ENCODE peak calls at places on chromosomes 2 and 18, in four cellular contexts. I is GM23248, C is astrocyte of the cerebellum, G is esophagus muscularis mucosa. M is an unnamed sample.

GRCh38 chr2:64327510-64328414 is 126.2 kb upstream of the LGALSL start:
- DNase-seq in C (peak), G (no peak), I (peak), M (no peak)

GRCh38 chr2:42978175-42978886 is 185.9 kb upstream of the HAAO start:
- DNase-seq in G (no peak), C (no peak), I (no peak), M (no peak)

GRCh38 chr2:43222472-43223146 is 3.8 kb downstream of the ZFP36L2 start:
- DNase-seq in I (peak), C (no peak), G (no peak), M (no peak)

GRCh38 chr2:203685081-203685621 is 21.3 kb upstream of the CD28 start:
- DNase-seq in I (peak), G (peak), C (peak), M (peak)

GRCh38 chr2:127625146-127625943 is 20.6 kb upstream of the GPR17 start:
- DNase-seq in G (no peak), I (no peak), C (no peak), M (no peak)

GRCh38 chr2:16763493-16763899 is 97.9 kb upstream of the CYRIA start:
- DNase-seq in C (no peak), G (no peak), I (no peak), M (no peak)

GRCh38 chr2:62461707-62462106 is 44.3 kb downstream of the TMEM17 start:
- DNase-seq in I (peak), G (no peak), C (no peak), M (no peak)

GRCh38 chr18:3246636-3247242 is 862 bp upstream of the MYL12A start:
- DNase-seq in G (no peak), C (no peak), I (peak), M (no peak)

GRCh38 chr2:64863097-64863820 is 125.9 kb upstream of the SLC1A4 start:
- DNase-seq in I (no peak), G (no peak), C (no peak), M (no peak)

GRCh38 chr18:25503567-25504081 is 151.7 kb upstream of the ZNF521 start:
- DNase-seq in G (no peak), C (peak), I (peak), M (peak)

GRCh38 chr18:21632393-21632792 is 20.3 kb downstream of the SNRPD1 start:
- DNase-seq in G (no peak), C (no peak), I (no peak), M (no peak)

GRCh38 chr2:137813176-137813575 is 151.1 kb upstream of the HNMT start:
- DNase-seq in C (no peak), G (no peak), I (no peak), M (no peak)

GRCh38 chr18:32126538-32126937 is 34.9 kb downstream of the RNF138 start:
- DNase-seq in I (no peak), G (no peak), C (no peak), M (no peak)

GRCh38 chr2:32882911-32883810 is 63.6 kb upstream of the LTBP1 start:
- DNase-seq in C (peak), G (no peak), I (no peak), M (peak)

GRCh38 chr2:224221455-224221913 is 180.4 kb downstream of the FAM124B start:
- DNase-seq in C (peak), I (peak), G (no peak), M (peak)

GRCh38 chr2:169803480-169803879 is 4.8 kb downstream of the SSB start:
- DNase-seq in G (no peak), C (no peak), I (no peak), M (no peak)

GRCh38 chr2:27723372-27724144 is 48.0 kb upstream of the MRPL33 start:
- DNase-seq in C (peak), G (no peak), I (peak), M (peak)

GRCh38 chr2:38142627-38143026 is 66.7 kb upstream of the CYP1B1 start:
- DNase-seq in G (no peak), I (no peak), C (no peak), M (no peak)

GRCh38 chr2:125730921-125731320 is 925.0 kb upstream of the GYPC start:
- DNase-seq in C (no peak), I (no peak), G (no peak), M (no peak)

GRCh38 chr18:61890344-61890743 is 2.5 kb downstream of the RNF152 start:
- DNase-seq in C (no peak), I (no peak), G (no peak), M (no peak)

GRCh38 chr18:61893304-61893970 is 630 bp upstream of the RNF152 start:
- DNase-seq in G (peak), C (no peak), I (peak), M (no peak)

GRCh38 chr18:61891271-61891670 is 1.5 kb downstream of the RNF152 start:
- DNase-seq in I (peak), C (no peak), G (no peak), M (no peak)

GRCh38 chr18:61892683-61893303 is at the start of gene RNF152:
- DNase-seq in G (peak), C (no peak), I (peak), M (no peak)

DNA sequence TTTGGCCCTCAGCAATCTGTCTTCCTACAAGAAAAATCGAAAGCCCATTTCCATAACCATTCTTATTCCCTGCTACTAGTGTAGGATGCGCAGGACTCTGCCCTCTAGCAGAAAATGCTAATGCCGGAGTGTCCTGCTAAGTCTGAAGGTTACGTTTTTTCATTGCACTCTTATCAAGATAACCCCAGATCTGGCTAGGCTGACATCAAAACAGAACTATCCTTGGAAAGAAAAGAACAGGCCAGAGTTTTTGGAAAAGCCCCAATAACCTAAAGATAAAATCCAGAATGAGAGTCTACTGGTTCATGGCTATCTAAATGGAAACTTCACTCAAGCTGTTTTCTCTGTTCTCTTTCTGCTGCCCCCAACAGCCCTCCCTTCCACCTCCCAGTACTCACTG is 933 bp downstream of the RNF152 start:
- DNase-seq in C (no peak), I (no peak), G (no peak), M (no peak)
- H3K4me3 ChIP-seq in C (no peak), I (no peak), G (peak), M (peak)

GRCh38 chr2:44596537-44597320 is 235.0 kb downstream of the CAMKMT start:
- DNase-seq in G (no peak), C (no peak), I (no peak), M (no peak)

GRCh38 chr2:44602446-44602845 is 240.7 kb downstream of the CAMKMT start:
- DNase-seq in I (no peak), C (no peak), G (no peak), M (no peak)

GRCh38 chr2:44598330-44598729 is 236.6 kb downstream of the CAMKMT start:
- DNase-seq in G (no peak), I (no peak), C (no peak), M (no peak)

DNA sequence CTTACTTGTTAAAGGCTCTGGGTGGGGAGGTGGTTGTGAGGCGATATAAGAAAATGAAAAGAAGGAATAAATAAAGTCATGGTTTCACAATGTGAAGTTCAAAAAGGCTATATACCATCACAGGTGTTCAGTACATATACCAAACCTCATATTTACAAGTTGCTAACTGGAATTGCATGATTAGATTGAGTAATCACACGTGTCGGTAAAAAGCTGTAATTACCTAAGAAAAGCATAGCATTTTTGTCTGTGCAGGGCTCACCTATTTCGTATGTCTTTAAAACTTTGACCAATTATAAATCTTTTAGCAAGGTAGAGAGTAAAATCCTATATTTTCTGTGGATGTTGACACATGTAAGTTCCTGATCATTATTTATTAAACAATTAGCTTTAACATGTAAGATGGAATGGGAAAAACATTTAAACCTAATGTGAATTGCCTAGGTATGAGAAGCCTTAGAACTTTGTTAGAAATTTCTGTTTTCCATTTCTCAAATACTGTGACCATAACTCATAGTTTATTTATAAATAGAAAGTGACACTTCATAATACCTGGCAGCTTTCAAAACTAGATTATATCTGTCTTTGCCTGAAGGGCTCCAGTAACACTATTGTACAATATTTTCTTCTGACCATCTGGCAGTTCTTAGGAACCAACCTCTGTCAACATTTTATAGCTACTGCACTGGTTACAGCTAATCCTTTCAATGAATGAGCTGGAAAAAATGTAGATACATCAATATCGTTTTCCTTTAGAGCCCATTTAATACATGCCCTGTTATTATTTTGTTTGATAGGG is 237.2 kb downstream of the CAMKMT start:
- DNase-seq in I (no peak), G (no peak), C (no peak), M (no peak)
- H3K4me3 ChIP-seq in I (no peak), G (no peak), C (no peak), M (no peak)

DNA sequence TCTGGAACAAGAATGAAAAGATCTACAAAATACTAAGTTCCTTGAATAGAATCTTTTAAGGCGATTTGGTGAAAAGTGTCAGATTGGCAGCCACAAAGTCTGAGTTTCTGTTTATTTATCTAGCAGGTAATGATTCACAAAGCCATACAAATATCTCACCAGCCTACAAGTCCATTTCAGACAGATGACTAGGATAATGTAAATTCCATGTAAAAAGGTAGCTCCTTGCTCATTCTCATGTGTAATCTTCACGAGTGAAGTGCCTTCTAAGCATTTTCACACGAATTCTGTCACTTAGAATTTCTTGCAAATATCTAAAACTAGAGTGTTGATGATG is 221.8 kb upstream of the RBBP8 start:
- DNase-seq in C (no peak), G (no peak), I (peak), M (no peak)
- H3K4me3 ChIP-seq in C (peak), G (peak), I (peak), M (no peak)

GRCh38 chr2:19349911-19350677 is 8.3 kb downstream of the OSR1 start:
- DNase-seq in I (peak), G (peak), C (no peak), M (no peak)
- H3K4me3 ChIP-seq in I (no peak), G (peak), C (peak), M (no peak)

GRCh38 chr18:23438608-23439366 is 14.3 kb upstream of the RIOK3 start:
- DNase-seq in I (no peak), C (no peak), G (no peak), M (no peak)
- H3K4me3 ChIP-seq in I (peak), C (no peak), G (no peak), M (no peak)

GRCh38 chr2:235533616-235534385 is 40.0 kb downstream of the AGAP1 start:
- DNase-seq in C (no peak), I (no peak), G (no peak), M (no peak)

GRCh38 chr2:235536711-235537110 is 42.9 kb downstream of the AGAP1 start:
- DNase-seq in G (no peak), I (no peak), C (no peak), M (no peak)

GRCh38 chr2:235534608-235535422 is 41.0 kb downstream of the AGAP1 start:
- DNase-seq in C (no peak), I (no peak), G (no peak), M (no peak)

GRCh38 chr2:235537186-235537585 is 43.3 kb downstream of the AGAP1 start:
- DNase-seq in I (no peak), G (no peak), C (no peak), M (no peak)

DNA sequence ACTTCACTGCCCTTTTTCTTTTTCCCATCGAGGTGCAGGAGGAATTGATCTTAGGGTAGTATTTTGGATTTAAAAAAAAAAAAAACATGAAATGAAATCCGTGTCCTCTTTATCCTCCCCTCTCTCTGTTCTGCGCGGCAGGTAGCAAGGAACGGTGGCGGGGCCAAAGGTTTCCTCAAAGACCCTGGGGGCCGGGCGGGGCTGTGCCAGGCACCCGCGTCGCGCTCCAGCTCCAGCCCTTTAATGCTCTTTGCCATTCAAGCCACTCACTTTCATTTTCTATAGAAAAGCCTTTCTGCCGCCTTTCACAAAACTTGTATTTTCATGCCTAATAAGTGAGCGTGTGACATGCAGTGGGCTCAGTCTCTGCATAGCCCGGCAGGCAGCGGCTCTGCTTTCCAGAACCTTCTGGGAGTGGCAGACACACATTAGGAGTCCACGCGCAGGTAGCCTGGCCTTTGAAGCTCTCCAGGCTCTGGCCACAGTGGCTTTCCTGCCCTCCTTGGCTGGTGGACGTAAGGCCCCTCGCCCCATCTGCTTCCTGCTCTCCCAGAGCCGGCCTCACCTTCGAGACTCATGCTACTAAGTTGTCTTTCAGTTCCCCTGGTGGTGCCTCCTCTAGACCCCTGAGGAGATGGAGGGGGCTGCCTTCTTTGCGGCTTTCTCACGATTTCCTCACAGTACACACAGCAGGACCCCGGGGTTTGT is 41.7 kb downstream of the AGAP1 start:
- DNase-seq in I (no peak), C (no peak), G (no peak), M (no peak)
- H3K4me3 ChIP-seq in I (no peak), C (no peak), G (no peak), M (no peak)

M was measured in AG04450.